ENCODE peak calls at places on chromosomes 16 and 17, in four cellular contexts. J is ascending aorta, O is heart left ventricle, B is H1. F is an unnamed sample. For H3K36me3, the result is how much of the 10 kb centered on the place peaks cover.

GRCh38 chr16:70437582-70438324 is 1.1 kb downstream of the ST3GAL2 start:
- DNase-seq in J (no peak), O (no peak), B (no peak), F (no peak)

GRCh38 chr17:50177983-50178834 is 12.4 kb downstream of the SGCA start:
- DNase-seq in J (peak), O (peak), B (peak), F (peak)

GRCh38 chr16:11128211-11129123 is 127.5 kb downstream of the SOCS1 start:
- DNase-seq in J (no peak), O (peak), B (no peak), F (no peak)

GRCh38 chr16:79618712-79619050 is 18.1 kb upstream of the MAF start:
- DNase-seq in J (no peak), O (no peak), B (no peak), F (no peak)

GRCh38 chr17:77881545-77881944 is 77.0 kb upstream of the TNRC6C start:
- DNase-seq in J (peak), O (peak), B (no peak), F (no peak)

GRCh38 chr17:64507418-64507766 is 615 bp downstream of the CEP95 start:
- DNase-seq in J (no peak), O (no peak), B (no peak), F (no peak)

GRCh38 chr17:2364132-2365116 is 27.1 kb downstream of the SGSM2 start:
- DNase-seq in J (no peak), O (peak), B (no peak), F (no peak)

GRCh38 chr17:33142703-33143299 is 150.3 kb downstream of the ASIC2 start:
- DNase-seq in J (no peak), O (no peak), B (no peak), F (no peak)

GRCh38 chr17:20092292-20092867 is 83.2 kb downstream of the SPECC1 start:
- DNase-seq in J (no peak), O (no peak), B (no peak), F (no peak)

GRCh38 chr17:18234853-18235380 is 9.5 kb downstream of the LLGL1 start:
- DNase-seq in J (no peak), O (no peak), B (no peak), F (no peak)

GRCh38 chr16:80299416-80299815 is 241.4 kb upstream of the DYNLRB2 start:
- DNase-seq in J (no peak), O (no peak), B (no peak), F (no peak)

GRCh38 chr16:2710711-2711231 is 9.3 kb downstream of the PRSS27 start:
- DNase-seq in J (no peak), O (no peak), B (no peak), F (no peak)

GRCh38 chr17:65121916-65122821 is 15.0 kb upstream of the RGS9 start:
- DNase-seq in J (no peak), O (no peak), B (no peak), F (no peak)

GRCh38 chr17:35540589-35541404 is 3.3 kb upstream of the SLFN12L start:
- DNase-seq in J (peak), O (peak), B (no peak), F (no peak)

GRCh38 chr16:58862334-58863024 is 128.4 kb upstream of the GOT2 start:
- DNase-seq in J (no peak), O (no peak), B (peak), F (no peak)

GRCh38 chr17:75837899-75838298 is 6.3 kb downstream of the UNC13D start:
- DNase-seq in J (no peak), O (no peak), B (no peak), F (no peak)

GRCh38 chr16:57757326-57757786 is 21.8 kb downstream of the KATNB1 start:
- DNase-seq in J (peak), O (peak), B (no peak), F (no peak)

GRCh38 chr16:49799172-49799571 is 56.7 kb downstream of the ZNF423 start:
- DNase-seq in J (no peak), O (no peak), B (no peak), F (no peak)

GRCh38 chr16:66289986-66290385 is 76.5 kb upstream of the CDH5 start:
- DNase-seq in J (no peak), O (no peak), B (no peak), F (no peak)

GRCh38 chr16:49458221-49458620 is 84.6 kb downstream of the C16orf78 start:
- DNase-seq in J (peak), O (peak), B (no peak), F (no peak)

GRCh38 chr16:69100046-69100765 is 5.2 kb upstream of the HAS3 start:
- DNase-seq in J (no peak), O (no peak), B (no peak), F (no peak)

GRCh38 chr17:82019905-82020873 is 2.5 kb downstream of the CENPX start:
- DNase-seq in J (no peak), O (peak), B (no peak), F (no peak)

GRCh38 chr16:30519120-30520049 is 7.0 kb downstream of the ZNF768 start:
- DNase-seq in J (no peak), O (no peak), B (no peak), F (no peak)

GRCh38 chr17:49603720-49604119 is 28.0 kb downstream of the NXPH3 start:
- DNase-seq in J (no peak), O (no peak), B (no peak), F (no peak)

GRCh38 chr16:56419740-56420548 is 5.4 kb downstream of the AMFR start:
- DNase-seq in J (no peak), O (no peak), B (no peak), F (no peak)
- TF ChIP-seq CTCF in J (no peak), O (no peak), B (no peak), F (no peak)

GRCh38 chr16:23504453-23505179 is 5.7 kb downstream of the GGA2 start:
- DNase-seq in J (peak), O (no peak), B (no peak), F (peak)
- H3K4me3 ChIP-seq in J (no peak), O (peak), B (no peak), F (no peak)

GRCh38 chr17:40028595-40028994 is 13.4 kb downstream of the CSF3 start:
- DNase-seq in J (no peak), O (no peak), B (no peak), F (no peak)
- H3K36me3 ChIP-seq in J (half or more), O (under half), B (under half), F (under half)

GRCh38 chr16:72021043-72021442 is 12.5 kb downstream of the DHODH start:
- DNase-seq in J (no peak), O (no peak), B (peak), F (no peak)
- TF ChIP-seq CTCF in J (no peak), O (peak), B (peak), F (peak)

F was measured in kidney epithelial cell.